ENCODE peak calls at places on chromosomes 4 and X, in four cellular contexts. D, T, P and F are unnamed samples.

GRCh38 chrX:47556045-47556623 is 4.9 kb upstream of the ARAF start:
- DNase-seq in P (peak), T (peak), D (no peak), F (no peak)

GRCh38 chrX:24676403-24677024 is 17.2 kb upstream of the POLA1 start:
- DNase-seq in P (no peak), D (no peak), T (peak), F (no peak)

GRCh38 chrX:148865237-148865636 is 364.8 kb downstream of the AFF2 start:
- DNase-seq in D (no peak), P (no peak), T (no peak), F (no peak)

GRCh38 chr4:47664051-47664826 is 173.6 kb downstream of the CORIN start:
- DNase-seq in T (no peak), D (no peak), P (no peak), F (no peak)

GRCh38 chr4:145618210-145618911 is 824 bp upstream of the MMAA start:
- DNase-seq in T (peak), P (no peak), D (no peak), F (no peak)

GRCh38 chr4:168656055-168656660 is 159.3 kb downstream of the PALLD start:
- DNase-seq in T (no peak), P (no peak), D (no peak), F (no peak)

GRCh38 chr4:166422475-166422874 is 549.4 kb downstream of the TLL1 start:
- DNase-seq in T (no peak), P (no peak), D (no peak), F (no peak)

GRCh38 chrX:23779025-23779424 is 3.9 kb upstream of the SAT1 start:
- DNase-seq in T (no peak), P (no peak), D (no peak), F (no peak)

GRCh38 chr4:113919611-113920010 is 59.8 kb downstream of the ARSJ start:
- DNase-seq in P (no peak), T (no peak), D (no peak), F (no peak)

GRCh38 chrX:40434947-40435346 is 145.8 kb upstream of the ATP6AP2 start:
- DNase-seq in D (no peak), T (peak), P (no peak), F (no peak)

GRCh38 chrX:439719-440118 is 53.0 kb upstream of the PPP2R3B start:
- DNase-seq in T (no peak), D (no peak), P (no peak), F (no peak)

GRCh38 chr4:38179690-38180299 is 219.6 kb downstream of the PTTG2 start:
- DNase-seq in P (peak), T (peak), D (peak), F (peak)

GRCh38 chrX:10482262-10482661 is 138.1 kb downstream of the MID1 start:
- DNase-seq in D (no peak), P (no peak), T (no peak), F (no peak)

GRCh38 chr4:21470531-21470930 is 478.0 kb downstream of the KCNIP4 start:
- DNase-seq in D (no peak), P (no peak), T (no peak), F (no peak)

GRCh38 chr4:65880594-65880993 is 210.3 kb upstream of the EPHA5 start:
- DNase-seq in D (no peak), P (no peak), T (no peak), F (no peak)

GRCh38 chr4:94960703-94961102 is 202.9 kb downstream of the BMPR1B start:
- DNase-seq in P (no peak), T (no peak), D (no peak), F (no peak)

GRCh38 chr4:47065099-47065498 is 33.7 kb downstream of the GABRB1 start:
- DNase-seq in P (no peak), D (no peak), T (no peak), F (no peak)

GRCh38 chr4:172680701-172681100 is 487.9 kb upstream of the GALNT7 start:
- DNase-seq in T (no peak), P (no peak), D (no peak), F (no peak)

GRCh38 chr4:114673306-114673705 is 74.7 kb downstream of the UGT8 start:
- DNase-seq in D (no peak), T (no peak), P (no peak), F (no peak)

GRCh38 chrX:69987691-69988090 is 62.0 kb downstream of the AWAT2 start:
- DNase-seq in D (no peak), P (no peak), T (no peak), F (no peak)

GRCh38 chrX:102712967-102713677 is 874 bp downstream of the GPRASP2 start:
- DNase-seq in T (peak), P (no peak), D (no peak), F (no peak)

GRCh38 chr4:180751009-180751408 is 1492.2 kb upstream of the TENM3 start:
- DNase-seq in P (no peak), D (no peak), T (no peak), F (no peak)

DNA sequence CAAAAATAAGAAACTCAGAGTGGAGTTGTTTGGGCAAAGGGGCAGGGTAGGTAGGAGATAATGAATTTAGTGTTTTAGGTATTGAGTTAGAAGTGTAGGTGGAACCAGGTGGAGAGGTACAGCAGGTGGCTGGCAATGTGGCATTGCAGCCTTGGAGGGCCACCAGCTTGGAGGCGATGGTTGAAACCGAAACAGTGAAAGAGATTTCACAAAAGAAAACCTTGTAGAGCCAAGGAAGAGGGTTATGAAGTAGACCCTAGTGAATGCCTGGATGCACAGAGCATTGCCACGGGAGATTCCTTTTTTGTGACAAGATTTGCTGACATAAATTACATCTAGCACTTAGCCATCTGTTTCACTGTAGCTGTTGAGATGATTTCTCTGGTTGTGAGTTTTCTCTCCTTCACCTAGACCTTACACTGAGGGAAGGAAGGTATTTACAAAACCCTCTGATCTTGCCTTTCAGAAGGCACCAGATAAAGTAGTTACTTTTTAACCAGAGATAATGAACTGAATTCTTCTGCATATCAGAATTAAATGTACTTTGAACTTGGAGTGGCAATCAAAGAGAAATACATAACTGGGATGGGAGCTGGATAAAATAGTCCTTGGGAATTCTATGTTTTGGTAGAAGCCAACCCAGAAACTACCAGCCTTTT is 104.1 kb upstream of the CASK start:
- DNase-seq in T (no peak), D (no peak), P (peak), F (no peak)
- TF ChIP-seq SPI1 in T (no peak), D (no peak), P (no peak), F (no peak)

GRCh38 chr4:26148925-26149324 is 171.9 kb upstream of the RBPJ start:
- DNase-seq in D (no peak), T (no peak), P (no peak), F (no peak)

GRCh38 chr4:26145212-26145611 is 175.6 kb upstream of the RBPJ start:
- DNase-seq in P (no peak), T (no peak), D (no peak), F (no peak)

GRCh38 chr4:26141916-26142638 is 178.7 kb upstream of the RBPJ start:
- DNase-seq in D (peak), P (no peak), T (no peak), F (no peak)

GRCh38 chr4:26141101-26141830 is 179.5 kb upstream of the RBPJ start:
- DNase-seq in P (no peak), D (no peak), T (no peak), F (no peak)

DNA sequence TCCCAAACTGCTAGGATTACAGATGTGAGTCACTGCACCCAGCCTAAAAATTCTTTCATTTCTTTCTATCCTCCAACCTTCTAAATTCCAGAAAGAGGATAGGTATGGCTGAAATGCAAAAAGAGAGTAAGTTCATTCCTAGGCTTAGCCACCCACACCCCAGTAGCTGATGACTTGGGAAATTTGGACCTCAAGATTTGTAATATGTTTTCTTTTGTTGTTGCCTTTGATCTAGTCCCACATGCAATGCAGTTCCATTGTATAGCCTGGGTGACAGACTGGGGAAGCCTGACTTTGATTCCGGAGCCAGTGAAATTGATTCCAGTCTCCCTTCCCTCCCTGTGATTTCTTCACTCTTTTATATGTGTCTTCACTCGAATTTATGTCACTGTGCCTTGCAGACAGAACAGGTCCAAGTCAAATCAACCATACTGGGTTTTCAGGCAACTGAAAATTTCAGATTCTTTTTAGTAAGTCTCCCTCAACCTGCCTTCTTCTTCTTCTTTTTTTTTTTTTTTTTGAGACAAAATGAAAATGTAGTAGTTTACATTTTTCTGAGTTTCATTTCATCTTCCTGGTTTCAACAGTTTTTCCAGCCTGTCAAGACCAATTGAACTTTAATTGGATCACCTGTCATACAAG is 176.2 kb upstream of the RBPJ start:
- DNase-seq in P (no peak), T (no peak), D (no peak), F (no peak)
- TF ChIP-seq SPI1 in P (no peak), T (no peak), D (no peak), F (no peak)

GRCh38 chr4:83025563-83025962 is 9.4 kb upstream of the COPS4 start:
- DNase-seq in P (no peak), D (no peak), T (no peak), F (no peak)
- TF ChIP-seq SPI1 in P (no peak), D (no peak), T (no peak), F (no peak)

GRCh38 chrX:153781428-153782047 is 697 bp downstream of the SRPK3 start:
- DNase-seq in T (no peak), D (no peak), P (no peak), F (no peak)
- TF ChIP-seq SPI1 in T (no peak), D (no peak), P (no peak), F (no peak)